ENCODE peak calls at places on chromosomes 7 and 10, in seven cellular contexts. J is Peyer's patch, F is GM06990, W is bronchial epithelial cell, N is fibroblast of the aortic adventitia, H is cardiac fibroblast, Y is HepG2. O is an unnamed sample.

GRCh38 chr7:16411391-16411790 is 9.9 kb downstream of the CRPPA start:
- DNase-seq in J (no peak), F (no peak), W (peak), N (no peak), H (no peak), Y (no peak), O (no peak)

GRCh38 chr10:77458986-77459590 is 178.5 kb downstream of the KCNMA1 start:
- DNase-seq in J (no peak), F (no peak), W (peak), N (peak), H (peak), Y (no peak), O (no peak)

GRCh38 chr7:99368750-99369389 is 5.7 kb upstream of the ARPC1B start:
- DNase-seq in J (no peak), F (no peak), W (peak), N (no peak), H (no peak), Y (no peak), O (no peak)

GRCh38 chr7:94003446-94004023 is 620 bp downstream of the BET1 start:
- DNase-seq in J (no peak), F (no peak), W (peak), N (peak), H (peak), Y (peak), O (no peak)

GRCh38 chr10:37948210-37948609 is 28.2 kb downstream of the ZNF25 start:
- DNase-seq in J (no peak), F (no peak), W (no peak), N (no peak), H (no peak), Y (no peak), O (no peak)

GRCh38 chr10:56123247-56123646 is 237.8 kb downstream of the ZWINT start:
- DNase-seq in J (no peak), F (no peak), W (no peak), N (no peak), H (no peak), Y (no peak), O (no peak)

GRCh38 chr10:114308470-114309110 is 69.5 kb downstream of the VWA2 start:
- DNase-seq in J (no peak), F (no peak), W (no peak), N (no peak), H (no peak), Y (no peak), O (no peak)

GRCh38 chr10:77195101-77195500 is 442.5 kb downstream of the KCNMA1 start:
- DNase-seq in J (no peak), F (no peak), W (peak), N (peak), H (peak), Y (no peak), O (peak)

GRCh38 chr7:36726311-36726710 is 2.0 kb upstream of the AOAH start:
- DNase-seq in J (no peak), F (no peak), W (no peak), N (no peak), H (no peak), Y (no peak), O (no peak)

GRCh38 chr7:46682841-46683624 is 762.0 kb upstream of the IGFBP3 start:
- DNase-seq in J (no peak), F (no peak), W (peak), N (peak), H (no peak), Y (no peak), O (no peak)

GRCh38 chr7:46764100-46764941 is 817.6 kb downstream of the TNS3 start:
- DNase-seq in J (no peak), F (no peak), W (peak), N (peak), H (peak), Y (no peak), O (no peak)

GRCh38 chr7:121515181-121515580 is 119.1 kb upstream of the FAM3C start:
- DNase-seq in J (no peak), F (no peak), W (peak), N (no peak), H (no peak), Y (no peak), O (no peak)

GRCh38 chr10:59557052-59557451 is 152.6 kb downstream of the SLC16A9 start:
- DNase-seq in J (no peak), F (no peak), W (no peak), N (no peak), H (peak), Y (no peak), O (no peak)

GRCh38 chr7:140342732-140343514 is 55.4 kb downstream of the SLC37A3 start:
- DNase-seq in J (no peak), F (no peak), W (peak), N (peak), H (peak), Y (peak), O (no peak)

GRCh38 chr7:133633055-133633454 is 380.2 kb downstream of the EXOC4 start:
- DNase-seq in J (no peak), F (no peak), W (peak), N (peak), H (peak), Y (no peak), O (no peak)

GRCh38 chr7:44273681-44274622 is 51.4 kb downstream of the CAMK2B start:
- DNase-seq in J (no peak), F (no peak), W (no peak), N (no peak), H (no peak), Y (no peak), O (no peak)

GRCh38 chr10:47040041-47040491 is 128.8 kb downstream of the PTPN20 start:
- DNase-seq in J (no peak), F (no peak), W (no peak), N (no peak), H (no peak), Y (no peak), O (no peak)

GRCh38 chr7:18488047-18488446 is 7.5 kb upstream of the HDAC9 start:
- DNase-seq in J (no peak), F (no peak), W (peak), N (no peak), H (no peak), Y (no peak), O (no peak)

GRCh38 chr7:20964214-20964613 is 177.5 kb upstream of the SP8 start:
- DNase-seq in J (no peak), F (no peak), W (no peak), N (no peak), H (no peak), Y (no peak), O (no peak)

GRCh38 chr10:3754727-3755439 is 30.1 kb downstream of the KLF6 start:
- DNase-seq in J (no peak), F (no peak), W (peak), N (peak), H (peak), Y (peak), O (no peak)

GRCh38 chr7:8121243-8121642 is 140.7 kb downstream of the ICA1 start:
- DNase-seq in J (no peak), F (no peak), W (no peak), N (no peak), H (no peak), Y (no peak), O (no peak)

GRCh38 chr7:22700559-22701002 is 26.4 kb upstream of the IL6 start:
- DNase-seq in J (no peak), F (no peak), W (no peak), N (peak), H (peak), Y (no peak), O (no peak)

GRCh38 chr7:37514520-37514919 is 65.9 kb upstream of the ELMO1 start:
- DNase-seq in J (no peak), F (no peak), W (no peak), N (no peak), H (no peak), Y (no peak), O (no peak)

GRCh38 chr10:93461124-93461806 is 20.9 kb downstream of the MYOF start:
- DNase-seq in J (no peak), F (no peak), W (no peak), N (peak), H (peak), Y (no peak), O (no peak)

GRCh38 chr7:12907774-12908173 is 220.3 kb downstream of the ARL4A start:
- DNase-seq in J (no peak), F (no peak), W (no peak), N (no peak), H (no peak), Y (no peak), O (no peak)

GRCh38 chr7:25906003-25906402 is 246.0 kb upstream of the NFE2L3 start:
- DNase-seq in J (no peak), F (no peak), W (no peak), N (no peak), H (no peak), Y (no peak), O (no peak)

GRCh38 chr10:92404592-92404991 is 113.6 kb downstream of the MARCHF5 start:
- DNase-seq in J (no peak), F (no peak), W (no peak), N (no peak), H (no peak), Y (no peak), O (no peak)

GRCh38 chr7:2698581-2699288 is 10.7 kb downstream of the AMZ1 start:
- DNase-seq in J (peak), F (peak), W (no peak), N (no peak), H (no peak), Y (no peak), O (no peak)

GRCh38 chr10:130353928-130354327 is 217.7 kb downstream of the GLRX3 start:
- DNase-seq in J (no peak), F (no peak), W (no peak), N (no peak), H (no peak), Y (no peak), O (no peak)

GRCh38 chr10:44416021-44416758 is 31.3 kb upstream of the CXCL12 start:
- DNase-seq in J (no peak), F (no peak), W (no peak), N (peak), H (peak), Y (no peak), O (no peak)

GRCh38 chr7:23598321-23598720 is 1.1 kb downstream of the CCDC126 start:
- DNase-seq in J (no peak), F (no peak), W (peak), N (no peak), H (no peak), Y (peak), O (no peak)

GRCh38 chr10:103859161-103860141 is 4.1 kb upstream of the SH3PXD2A start:
- DNase-seq in J (no peak), F (no peak), W (peak), N (peak), H (peak), Y (peak), O (no peak)

GRCh38 chr10:118835682-118836326 is 81.0 kb upstream of the CACUL1 start:
- DNase-seq in J (no peak), F (no peak), W (peak), N (no peak), H (peak), Y (no peak), O (peak)

GRCh38 chr10:30463944-30464451 is 30.0 kb downstream of the MAP3K8 start:
- DNase-seq in J (no peak), F (no peak), W (peak), N (no peak), H (peak), Y (no peak), O (no peak)

GRCh38 chr7:130966246-130967009 is 232.4 kb upstream of the KLF14 start:
- DNase-seq in J (no peak), F (no peak), W (no peak), N (peak), H (no peak), Y (no peak), O (no peak)

GRCh38 chr10:100744980-100745881 is at the start of gene PAX2:
- DNase-seq in J (no peak), F (no peak), W (no peak), N (no peak), H (no peak), Y (no peak), O (no peak)

GRCh38 chr7:57425239-57425944 is 24.6 kb upstream of the ZNF716 start:
- DNase-seq in J (no peak), F (no peak), W (no peak), N (no peak), H (no peak), Y (no peak), O (no peak)

GRCh38 chr7:67777119-67777518 is 780.5 kb downstream of the TYW1 start:
- DNase-seq in J (no peak), F (no peak), W (peak), N (no peak), H (no peak), Y (no peak), O (no peak)

GRCh38 chr10:125599194-125599593 is 83.8 kb downstream of the TEX36 start:
- DNase-seq in J (no peak), F (no peak), W (no peak), N (no peak), H (no peak), Y (no peak), O (no peak)
- TF ChIP-seq CTCF in J (no peak), F (no peak), W (no peak), N (no peak), H (no peak), Y (no peak), O (no peak)

DNA sequence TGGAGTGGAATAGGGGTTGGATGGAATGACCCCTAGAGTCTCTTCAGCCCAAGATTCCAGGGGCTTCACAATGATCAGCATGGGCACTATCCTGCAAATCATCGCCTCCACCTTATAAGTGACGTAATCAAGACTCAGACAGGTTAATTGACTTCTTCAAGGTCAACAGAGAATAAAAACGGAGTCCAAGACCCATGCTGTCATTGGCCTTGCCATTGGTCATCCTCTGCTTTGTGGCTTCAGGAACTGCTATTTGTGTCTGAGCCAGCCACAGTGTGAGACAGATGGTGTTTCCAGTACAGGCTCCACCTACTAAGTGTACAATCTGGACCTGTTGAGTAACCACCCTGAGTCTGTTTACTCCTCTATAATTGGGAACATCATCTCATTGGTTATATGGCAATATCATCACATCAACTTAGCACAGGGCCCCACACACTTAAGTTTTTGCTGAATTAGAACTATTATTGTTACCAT is 60.9 kb upstream of the ZMIZ1 start:
- DNase-seq in J (no peak), F (no peak), W (peak), N (no peak), H (peak), Y (no peak), O (no peak)
- H3K4me3 ChIP-seq in J (no peak), F (no peak), W (no peak), N (no peak), H (no peak), Y (no peak), O (no peak)

GRCh38 chr7:108824840-108825540 is 255.3 kb downstream of the DNAJB9 start:
- DNase-seq in J (no peak), F (no peak), W (peak), N (peak), H (peak), Y (no peak), O (no peak)
- TF ChIP-seq CTCF in J (no peak), F (no peak), W (no peak), N (no peak), H (no peak), Y (no peak), O (no peak)

GRCh38 chr10:133274751-133275682 is 1.7 kb downstream of the ADAM8 start:
- DNase-seq in J (peak), F (peak), W (peak), N (no peak), H (no peak), Y (no peak), O (no peak)

GRCh38 chr10:133275683-133276092 is 980 bp downstream of the ADAM8 start:
- DNase-seq in J (peak), F (peak), W (peak), N (no peak), H (no peak), Y (no peak), O (no peak)

GRCh38 chr10:133276435-133277201 is at the start of gene ADAM8:
- DNase-seq in J (peak), F (peak), W (no peak), N (no peak), H (no peak), Y (no peak), O (no peak)

GRCh38 chr10:133277277-133277992 is 767 bp upstream of the ADAM8 start:
- DNase-seq in J (no peak), F (no peak), W (no peak), N (no peak), H (no peak), Y (no peak), O (no peak)

GRCh38 chr10:133276100-133276434 is 601 bp downstream of the ADAM8 start:
- DNase-seq in J (no peak), F (no peak), W (no peak), N (no peak), H (no peak), Y (no peak), O (no peak)
- H3K4me3 ChIP-seq in J (peak), F (peak), W (peak), N (no peak), H (no peak), Y (no peak), O (no peak)

GRCh38 chr7:72183835-72184234 is 228.3 kb downstream of the CALN1 start:
- DNase-seq in J (no peak), F (no peak), W (no peak), N (no peak), H (no peak), Y (peak), O (peak)
- TF ChIP-seq CTCF in J (no peak), F (peak), W (no peak), N (no peak), H (no peak), Y (no peak), O (peak)

GRCh38 chr7:50358306-50358705 is 53.8 kb downstream of the IKZF1 start:
- DNase-seq in J (no peak), F (no peak), W (no peak), N (no peak), H (no peak), Y (no peak), O (no peak)
- H3K4me3 ChIP-seq in J (no peak), F (no peak), W (no peak), N (no peak), H (no peak), Y (no peak), O (no peak)

GRCh38 chr10:55001422-55001821 is 200.4 kb upstream of the PCDH15 start:
- DNase-seq in J (no peak), F (no peak), W (no peak), N (no peak), H (no peak), Y (no peak), O (no peak)

DNA sequence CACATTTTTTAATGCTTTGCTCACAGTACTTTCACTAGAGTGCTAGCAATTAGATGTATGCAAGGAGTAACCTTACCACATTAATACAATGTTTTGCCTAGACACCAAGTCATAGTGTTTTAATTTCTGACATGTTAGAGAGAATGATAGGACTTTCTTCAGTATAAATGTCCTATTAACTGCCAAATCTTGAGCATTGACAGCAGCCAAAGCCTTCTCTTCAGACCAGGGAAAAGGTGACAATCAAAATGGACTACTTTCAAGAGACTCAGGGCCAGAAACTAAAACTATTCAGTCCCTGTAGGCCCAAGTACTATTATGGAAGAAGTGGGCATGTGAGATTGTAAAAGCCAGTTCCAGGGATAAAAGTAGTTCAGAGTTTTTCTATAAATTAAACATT is 201.4 kb upstream of the PCDH15 start:
- DNase-seq in J (no peak), F (no peak), W (no peak), N (no peak), H (no peak), Y (no peak), O (no peak)
- TF ChIP-seq CTCF in J (no peak), F (no peak), W (no peak), N (no peak), H (no peak), Y (no peak), O (no peak)

GRCh38 chr10:95415631-95416031 is 124.8 kb upstream of the PDLIM1 start:
- DNase-seq in J (no peak), F (no peak), W (no peak), N (no peak), H (no peak), Y (no peak), O (no peak)
- H3K4me3 ChIP-seq in J (no peak), F (no peak), W (no peak), N (no peak), H (no peak), Y (no peak), O (no peak)

O was measured in LNCaP clone FGC.